ENCODE peak calls at places on chromosomes 2 and 18, in nine cellular contexts. J is AG20443; Y is HEK293T; L is lower lobe of right lung; I is AG08396; D is EL; U is GM04504; R is stimulated activated CD4-positive, alpha-beta T cell treated with anti-CD3 and anti-CD28 coated beads, Interleukin-1b, Interleukin-23, amount 100 ng/mL, for 4 hours; W is GM12865. O is an unnamed sample.

GRCh38 chr2:223692227-223692947 is 90.2 kb upstream of the SCG2 start:
- DNase-seq in R (no peak), U (peak), L (no peak), D (peak), W (no peak), Y (peak), J (peak), I (peak), O (peak)

GRCh38 chr2:121297217-121297830 is 12.3 kb upstream of the TFCP2L1 start:
- DNase-seq in J (peak), L (no peak), W (peak), D (peak), Y (peak), R (no peak), I (peak), U (no peak), O (peak)

GRCh38 chr2:133266075-133266925 is 302.0 kb downstream of the NCKAP5 start:
- DNase-seq in D (peak), Y (peak), W (no peak), I (peak), L (no peak), J (peak), U (no peak), R (no peak), O (peak)

GRCh38 chr2:231987088-231987788 is 25.7 kb downstream of the DIS3L2 start:
- DNase-seq in W (no peak), L (no peak), U (peak), Y (no peak), J (no peak), I (no peak), R (no peak), D (no peak), O (peak)

GRCh38 chr2:58237741-58238140 is 3.4 kb downstream of the FANCL start:
- DNase-seq in I (no peak), L (no peak), J (no peak), Y (no peak), D (no peak), W (peak), U (no peak), R (no peak), O (no peak)

GRCh38 chr2:147460140-147460539 is 384.7 kb upstream of the ACVR2A start:
- DNase-seq in U (peak), J (peak), I (no peak), R (no peak), D (peak), L (no peak), Y (no peak), W (no peak), O (no peak)

GRCh38 chr18:61892683-61893303 is at the start of gene RNF152:
- DNase-seq in J (peak), D (peak), W (peak), Y (peak), R (peak), I (peak), U (no peak), L (no peak), O (no peak)

GRCh38 chr2:216626168-216626874 is 6.9 kb upstream of the IGFBP2 start:
- DNase-seq in R (no peak), J (no peak), W (no peak), U (no peak), Y (no peak), L (no peak), I (no peak), D (no peak), O (no peak)

GRCh38 chr2:26801342-26801741 is 15.5 kb downstream of the CENPA start:
- DNase-seq in W (no peak), U (no peak), L (no peak), Y (no peak), J (no peak), R (no peak), D (no peak), I (no peak), O (no peak)

O was measured in HuH-7.